ENCODE peak calls at places on chromosome 16, in four cellular contexts. D, K, Y and E are unnamed samples.

GRCh38 chr16:57804111-57804837 is 2.0 kb upstream of the KIFC3 start:
- DNase-seq in D (peak), K (no peak), Y (no peak), E (no peak)

GRCh38 chr16:56824335-56824734 is 40.7 kb upstream of the SLC12A3 start:
- DNase-seq in D (peak), K (no peak), Y (peak), E (no peak)

GRCh38 chr16:66004706-66005105 is 361.8 kb upstream of the CDH5 start:
- DNase-seq in D (peak), K (no peak), Y (peak), E (no peak)

GRCh38 chr16:29662729-29663019 is 373 bp upstream of the SPN start:
- DNase-seq in D (no peak), K (no peak), Y (no peak), E (no peak)

GRCh38 chr16:70437582-70438324 is 1.1 kb downstream of the ST3GAL2 start:
- DNase-seq in D (peak), K (no peak), Y (peak), E (no peak)

GRCh38 chr16:70158261-70158939 is 15.2 kb upstream of the CLEC18C start:
- DNase-seq in D (no peak), K (peak), Y (no peak), E (no peak)

GRCh38 chr16:10741844-10742243 is 1.8 kb upstream of the NUBP1 start:
- DNase-seq in D (no peak), K (no peak), Y (peak), E (no peak)

GRCh38 chr16:28935333-28935732 is 3.6 kb downstream of the CD19 start:
- DNase-seq in D (peak), K (no peak), Y (no peak), E (no peak)

GRCh38 chr16:24085665-24086064 is 170.5 kb upstream of the CACNG3 start:
- DNase-seq in D (no peak), K (no peak), Y (no peak), E (no peak)

GRCh38 chr16:59341368-59341767 is 607.3 kb upstream of the GOT2 start:
- DNase-seq in D (no peak), K (no peak), Y (no peak), E (no peak)

GRCh38 chr16:72084445-72084844 is 9.0 kb downstream of the TXNL4B start:
- DNase-seq in D (no peak), K (no peak), Y (no peak), E (no peak)

GRCh38 chr16:81238296-81239011 is at the start of gene BCO1:
- DNase-seq in D (peak), K (peak), Y (peak), E (no peak)

GRCh38 chr16:9797306-9797705 is 384.9 kb downstream of the GRIN2A start:
- DNase-seq in D (peak), K (peak), Y (peak), E (peak)

GRCh38 chr16:28494141-28494851 is at the start of gene APOBR:
- DNase-seq in D (no peak), K (no peak), Y (no peak), E (no peak)

GRCh38 chr16:56807011-56807675 is 57.9 kb upstream of the SLC12A3 start:
- DNase-seq in D (peak), K (no peak), Y (peak), E (peak)

GRCh38 chr16:82882249-82882648 is 255.5 kb downstream of the CDH13 start:
- DNase-seq in D (no peak), K (no peak), Y (no peak), E (no peak)

GRCh38 chr16:81189100-81189664 is 49.3 kb upstream of the BCO1 start:
- DNase-seq in D (peak), K (peak), Y (peak), E (no peak)

GRCh38 chr16:89090669-89091426 is 2.8 kb upstream of the ACSF3 start:
- DNase-seq in D (no peak), K (no peak), Y (no peak), E (no peak)

GRCh38 chr16:59385953-59386352 is 651.8 kb upstream of the GOT2 start:
- DNase-seq in D (peak), K (no peak), Y (peak), E (no peak)

GRCh38 chr16:78428193-78428592 is 328.7 kb downstream of the WWOX start:
- DNase-seq in D (no peak), K (no peak), Y (no peak), E (no peak)
- H2AFZ ChIP-seq in D (no peak), K (no peak), Y (no peak), E (no peak)

DNA sequence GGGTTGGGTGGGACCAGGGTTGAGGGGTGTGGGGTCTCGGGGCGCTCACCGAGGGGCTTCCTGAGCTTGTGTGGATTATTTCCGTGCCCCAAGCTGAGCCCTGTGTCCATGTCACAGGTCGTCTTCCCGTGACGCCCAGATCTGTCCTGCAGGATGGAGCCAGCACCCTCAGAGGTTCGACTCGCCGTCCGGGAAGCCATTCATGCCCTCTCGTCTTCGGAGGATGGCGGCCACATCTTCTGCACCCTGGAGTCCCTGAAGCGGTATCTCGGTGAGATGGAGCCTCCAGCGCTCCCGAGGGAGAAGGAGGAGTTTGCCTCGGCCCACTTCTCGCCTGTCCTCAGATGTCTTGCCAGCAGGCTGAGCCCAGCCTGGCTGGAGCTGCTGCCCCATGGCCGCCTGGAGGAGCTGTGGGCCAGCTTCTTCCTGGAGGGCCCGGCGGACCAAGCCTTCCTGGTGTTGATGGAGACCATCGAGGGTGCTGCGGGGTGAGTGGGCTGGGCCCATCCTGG is 1.0 kb downstream of the TELO2 start:
- DNase-seq in D (peak), K (peak), Y (peak), E (peak)
- H2AFZ ChIP-seq in D (peak), K (no peak), Y (peak), E (peak)

GRCh38 chr16:84800118-84800517 is 19.7 kb upstream of the CRISPLD2 start:
- DNase-seq in D (no peak), K (no peak), Y (no peak), E (no peak)

GRCh38 chr16:84791088-84791487 is 28.7 kb upstream of the CRISPLD2 start:
- DNase-seq in D (no peak), K (peak), Y (peak), E (no peak)

GRCh38 chr16:84794626-84795025 is 25.2 kb upstream of the CRISPLD2 start:
- DNase-seq in D (no peak), K (no peak), Y (no peak), E (no peak)

GRCh38 chr16:84791501-84791900 is 28.3 kb upstream of the CRISPLD2 start:
- DNase-seq in D (no peak), K (no peak), Y (no peak), E (no peak)

GRCh38 chr16:84795338-84796053 is 24.3 kb upstream of the CRISPLD2 start:
- DNase-seq in D (peak), K (peak), Y (peak), E (peak)
- H2AFZ ChIP-seq in D (peak), K (no peak), Y (peak), E (no peak)

DNA sequence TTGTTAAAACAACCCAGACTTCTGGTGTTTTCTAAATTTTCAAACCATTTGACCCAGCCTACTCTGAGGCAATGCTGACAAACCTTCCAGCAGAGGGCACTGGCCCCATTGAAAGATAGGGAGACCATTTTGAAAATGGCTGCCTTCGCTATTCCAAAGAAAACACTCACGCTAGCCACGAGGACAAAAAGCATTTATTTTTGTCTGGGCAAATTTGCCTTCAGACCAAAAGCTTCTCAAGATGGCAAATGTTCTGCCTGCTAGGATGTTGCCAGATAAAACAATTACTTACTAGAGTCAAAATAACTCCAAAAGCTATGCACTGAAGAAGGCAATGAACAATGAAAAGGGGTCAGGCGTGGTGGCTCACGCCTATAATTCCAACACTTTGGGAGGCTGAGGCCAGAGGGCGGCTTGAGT is 296.7 kb upstream of the IRX5 start:
- DNase-seq in D (peak), K (no peak), Y (peak), E (peak)
- H2AFZ ChIP-seq in D (peak), K (no peak), Y (no peak), E (peak)

GRCh38 chr16:73145166-73145565 is 97.2 kb upstream of the ZFHX3 start:
- DNase-seq in D (no peak), K (no peak), Y (no peak), E (no peak)

GRCh38 chr16:73140944-73141343 is 93.0 kb upstream of the ZFHX3 start:
- DNase-seq in D (no peak), K (no peak), Y (peak), E (peak)

GRCh38 chr16:73142069-73142880 is 94.3 kb upstream of the ZFHX3 start:
- DNase-seq in D (no peak), K (no peak), Y (no peak), E (no peak)

GRCh38 chr16:73142995-73143394 is 95.1 kb upstream of the ZFHX3 start:
- DNase-seq in D (no peak), K (no peak), Y (no peak), E (no peak)

GRCh38 chr16:73143681-73144370 is 95.9 kb upstream of the ZFHX3 start:
- DNase-seq in D (peak), K (no peak), Y (no peak), E (no peak)
- H2AFZ ChIP-seq in D (peak), K (no peak), Y (peak), E (no peak)

DNA sequence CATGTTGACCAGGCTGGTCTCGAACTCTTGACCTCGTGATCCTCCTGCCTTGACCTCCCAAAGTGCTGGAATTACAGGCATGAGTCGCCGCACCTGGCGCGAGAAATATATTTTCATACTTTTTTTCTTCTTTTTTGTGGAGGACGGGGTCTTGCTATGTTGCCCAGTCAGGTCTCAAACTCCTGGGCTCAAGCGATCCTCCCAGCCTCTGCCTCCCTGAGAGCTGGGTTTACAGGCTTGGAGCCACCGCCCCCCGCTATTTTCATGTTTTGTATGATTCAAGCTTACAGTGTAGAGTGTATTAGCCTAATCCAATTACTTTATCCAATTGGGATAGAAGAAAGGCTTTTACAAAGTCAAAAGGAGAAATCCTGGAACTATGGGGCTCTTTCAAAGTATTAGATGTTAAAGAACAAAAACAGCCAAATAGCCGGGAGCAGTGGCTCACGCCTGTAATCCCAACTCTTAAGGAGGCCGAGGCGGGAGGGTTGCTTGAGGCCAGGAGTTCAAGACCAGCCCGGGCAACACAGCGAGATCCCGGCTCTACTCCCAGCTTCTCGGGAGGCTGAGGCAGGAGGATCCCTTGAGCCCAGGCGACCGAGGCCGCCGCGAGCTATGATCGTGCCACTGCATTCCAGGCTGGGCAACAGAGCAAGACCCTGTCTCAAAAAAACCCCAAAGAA is 1.4 kb upstream of the MAP1LC3B start:
- DNase-seq in D (no peak), K (no peak), Y (no peak), E (no peak)
- H2AFZ ChIP-seq in D (peak), K (peak), Y (no peak), E (no peak)

GRCh38 chr16:13781579-13782338 is 138.2 kb upstream of the ERCC4 start:
- DNase-seq in D (no peak), K (no peak), Y (no peak), E (no peak)

GRCh38 chr16:13779676-13780075 is 140.3 kb upstream of the ERCC4 start:
- DNase-seq in D (no peak), K (no peak), Y (no peak), E (no peak)

GRCh38 chr16:13780406-13780805 is 139.5 kb upstream of the ERCC4 start:
- DNase-seq in D (no peak), K (no peak), Y (no peak), E (no peak)

DNA sequence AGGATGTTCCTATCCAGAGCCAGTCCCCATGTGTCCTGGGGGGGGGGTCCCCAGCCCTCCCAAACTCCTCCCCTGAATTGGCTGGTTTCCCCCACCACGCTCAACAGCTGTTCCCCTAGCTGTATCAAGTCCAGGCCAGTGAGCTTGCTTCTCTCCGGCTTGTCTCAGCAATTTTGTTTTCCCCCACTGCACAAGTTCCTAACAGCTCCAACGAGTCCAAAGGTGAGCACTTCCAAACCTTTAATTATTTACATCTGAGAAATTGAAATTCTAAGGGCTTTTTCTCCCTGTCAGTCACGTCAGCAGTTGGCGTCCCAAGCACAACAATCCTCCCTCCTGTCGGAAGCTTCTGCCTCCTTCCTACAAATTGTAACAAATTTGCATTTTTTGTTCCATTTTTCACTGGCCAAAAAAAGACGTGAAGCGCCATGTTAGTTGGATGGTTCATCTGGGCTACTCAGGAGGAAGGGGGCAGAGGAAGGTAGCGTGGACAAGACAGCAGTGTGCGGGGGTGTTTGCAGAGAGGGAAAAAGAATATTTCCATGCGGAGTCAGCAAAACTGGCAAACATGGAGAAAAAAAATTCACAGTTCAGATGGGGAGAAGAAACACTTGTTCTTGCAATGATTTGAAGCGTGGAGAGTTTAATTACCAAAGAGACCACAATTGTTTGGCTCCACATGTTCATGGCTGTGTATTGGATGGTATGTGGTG is 139.0 kb upstream of the ERCC4 start:
- DNase-seq in D (no peak), K (peak), Y (no peak), E (no peak)
- H2AFZ ChIP-seq in D (no peak), K (peak), Y (no peak), E (no peak)

GRCh38 chr16:50741225-50741807 is 570 bp upstream of the CYLD start:
- DNase-seq in D (peak), K (peak), Y (no peak), E (no peak)
- H2AFZ ChIP-seq in D (peak), K (peak), Y (peak), E (peak)

GRCh38 chr16:11797957-11798299 is 870 bp upstream of the ZC3H7A start:
- DNase-seq in D (peak), K (no peak), Y (no peak), E (no peak)

GRCh38 chr16:11799017-11799381 is 1.9 kb upstream of the ZC3H7A start:
- DNase-seq in D (no peak), K (no peak), Y (no peak), E (no peak)

GRCh38 chr16:11796227-11797165 is 562 bp downstream of the ZC3H7A start:
- DNase-seq in D (peak), K (peak), Y (peak), E (peak)

GRCh38 chr16:11795887-11796226 is 1.2 kb downstream of the ZC3H7A start:
- DNase-seq in D (no peak), K (no peak), Y (no peak), E (no peak)

DNA sequence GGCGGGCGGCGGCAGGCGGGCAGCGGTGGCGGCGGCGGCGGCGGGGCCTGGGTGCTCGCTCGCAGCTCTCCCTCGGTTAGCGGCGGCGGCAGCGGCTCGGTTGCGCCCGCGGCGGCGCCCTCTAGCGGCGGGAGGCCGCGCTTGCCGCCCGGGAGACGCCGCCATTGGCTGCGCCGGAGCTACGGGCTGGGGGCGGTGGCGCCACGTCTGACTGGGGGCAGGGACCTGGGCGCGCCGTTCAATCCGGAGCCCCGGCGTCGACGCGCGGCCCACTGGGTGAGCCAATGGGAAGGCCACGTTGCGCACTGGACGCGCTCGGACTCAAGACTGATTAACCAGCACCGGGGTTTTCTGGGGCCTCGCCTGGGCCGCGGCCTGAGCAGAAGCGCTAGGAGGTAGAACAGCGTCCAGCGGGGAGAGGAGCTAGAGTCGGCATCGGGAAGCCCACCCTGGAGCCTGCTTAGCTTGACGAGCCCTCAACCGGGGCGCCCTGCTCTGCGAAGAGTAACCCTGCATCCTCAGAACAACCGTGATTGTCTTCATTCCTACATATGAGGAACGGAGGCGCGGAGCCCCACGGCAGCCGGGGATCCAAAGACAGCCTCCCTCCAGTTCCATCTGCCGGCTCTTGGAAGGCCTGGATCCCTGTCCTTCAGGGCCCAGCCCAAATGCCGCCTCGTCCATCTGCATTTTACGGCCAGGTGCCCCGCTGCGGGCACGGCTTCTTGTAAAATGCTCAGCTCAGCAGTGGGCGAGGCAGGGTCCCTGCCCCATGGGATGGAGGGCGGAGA is at the start of gene ZC3H7A:
- DNase-seq in D (peak), K (peak), Y (peak), E (peak)
- H2AFZ ChIP-seq in D (peak), K (peak), Y (peak), E (peak)